ENCODE peak calls at places on chromosomes 3 and 15, in ten cellular contexts. I, T, J, D, O, L, B, H, N and Y are unnamed samples.
A peak's percentile ranks its signal among the peaks of the same experiment; 100 is the strongest.

GRCh38 chr15:77475898-77476297 is 55.2 kb downstream of the HMG20A start:
- DNase-seq in L (no peak), H (no peak), J (no peak), D (no peak), B (no peak), O (no peak), I (no peak), N (no peak), T (no peak), Y (no peak)

GRCh38 chr3:185280572-185281365 is 26.9 kb upstream of the EHHADH start:
- DNase-seq in I (peak; percentile 74), D (peak; percentile 60), H (peak; percentile 74), O (peak; percentile 53), B (no peak), L (no peak), T (peak; percentile 72), N (no peak), J (peak; percentile 60), Y (peak; percentile 60)

GRCh38 chr3:37025562-37026335 is 32.4 kb downstream of the MLH1 start:
- DNase-seq in I (no peak), T (no peak), L (no peak), D (no peak), H (no peak), N (no peak), J (no peak), O (no peak), B (no peak), Y (no peak)

GRCh38 chr15:67013696-67014095 is 51.7 kb upstream of the SMAD3 start:
- DNase-seq in B (no peak), D (no peak), N (no peak), T (no peak), H (peak; percentile 41), I (peak; percentile 39), J (peak; percentile 94), L (no peak), O (peak; percentile 56), Y (peak; percentile 92)

GRCh38 chr15:66085128-66085527 is 168.4 kb downstream of the MEGF11 start:
- DNase-seq in D (no peak), H (no peak), O (no peak), J (no peak), L (no peak), N (no peak), T (peak; percentile 18), B (no peak), I (no peak), Y (no peak)

GRCh38 chr3:65052101-65052500 is 364.3 kb upstream of the ADAMTS9 start:
- DNase-seq in I (no peak), O (no peak), D (no peak), T (peak; percentile 11), B (no peak), L (no peak), N (no peak), H (no peak), J (peak; percentile 25), Y (no peak)

GRCh38 chr3:195895900-195896360 is 12.4 kb downstream of the TNK2 start:
- DNase-seq in I (no peak), B (no peak), T (peak; percentile 43), H (peak; percentile 78), D (no peak), O (no peak), J (no peak), L (no peak), N (peak; percentile 88), Y (no peak)

GRCh38 chr3:94336076-94336741 is 273.3 kb downstream of the NSUN3 start:
- DNase-seq in L (no peak), N (no peak), H (peak; percentile 8), T (peak; percentile 55), D (peak; percentile 19), O (peak; percentile 40), B (no peak), J (peak; percentile 63), I (peak; percentile 59), Y (peak; percentile 76)

GRCh38 chr3:71846189-71846588 is 61.2 kb upstream of the PROK2 start:
- DNase-seq in I (peak; percentile 19), D (no peak), B (no peak), J (no peak), T (no peak), O (no peak), L (no peak), H (no peak), N (no peak), Y (no peak)

GRCh38 chr15:74784426-74784825 is 2.5 kb downstream of the CSK start:
- DNase-seq in T (no peak), L (no peak), B (no peak), O (no peak), D (no peak), N (no peak), H (no peak), J (no peak), I (no peak), Y (no peak)

GRCh38 chr15:60093273-60094067 is 89.4 kb downstream of the FOXB1 start:
- DNase-seq in O (no peak), H (no peak), N (no peak), J (peak; percentile 15), T (peak; percentile 86), D (peak; percentile 41), I (no peak), L (no peak), B (no peak), Y (no peak)

GRCh38 chr3:108493862-108494261 is 16.5 kb downstream of the MYH15 start:
- DNase-seq in H (peak; percentile 52), T (peak; percentile 45), D (peak; percentile 15), L (no peak), I (no peak), O (no peak), J (no peak), N (no peak), B (no peak), Y (no peak)

GRCh38 chr15:77630956-77631789 is 1.5 kb downstream of the LINGO1 start:
- DNase-seq in L (no peak), B (no peak), I (no peak), T (no peak), H (peak; percentile 24), J (no peak), O (no peak), D (no peak), N (no peak), Y (no peak)

DNA sequence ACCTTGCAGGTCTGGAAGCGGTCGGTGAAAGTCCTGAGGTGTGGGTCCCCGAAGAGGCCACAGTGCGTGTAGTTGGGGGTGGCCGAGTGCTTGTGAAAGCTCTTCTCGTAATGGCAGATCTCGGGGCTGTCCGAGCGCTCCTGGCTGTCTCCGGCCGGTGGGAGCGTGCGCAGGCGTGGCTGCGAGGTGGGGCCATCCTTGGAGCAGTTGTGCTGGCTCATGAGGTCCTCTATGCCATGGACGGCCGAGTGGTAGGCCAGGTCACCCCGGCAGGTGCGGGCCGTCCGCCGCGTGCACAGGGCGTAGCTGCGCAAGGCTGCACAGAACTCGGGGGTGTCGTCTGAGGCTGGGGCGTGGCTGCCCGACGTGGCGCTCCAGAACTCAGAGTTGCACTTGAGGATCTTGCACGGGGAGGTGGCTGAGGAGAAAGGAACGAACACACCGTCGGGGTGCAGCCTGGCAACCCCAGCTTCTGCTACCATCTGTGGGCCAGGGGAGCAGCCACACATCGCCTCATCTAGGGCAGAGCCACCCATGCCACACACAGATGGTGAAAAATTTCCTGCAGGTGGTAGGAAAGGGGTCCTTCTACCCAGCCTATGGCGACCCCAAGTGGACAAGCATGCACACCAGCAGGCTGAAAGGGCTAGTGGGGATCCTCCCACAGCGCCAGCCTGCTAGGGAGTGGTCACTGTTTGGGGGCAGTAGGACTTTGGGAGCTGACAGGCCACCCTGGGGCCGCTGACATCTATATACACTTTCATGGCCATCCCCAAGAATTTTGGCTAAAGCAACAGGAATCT is 36.7 kb downstream of the RGMA start:
- DNase-seq in T (no peak), B (no peak), D (no peak), O (no peak), N (no peak), H (no peak), J (no peak), L (no peak), I (no peak), Y (no peak)
- TF ChIP-seq CTCF in T (no peak), B (no peak), D (no peak), O (peak; percentile 14), N (no peak), H (no peak), J (no peak), L (peak; percentile 60), I (no peak), Y (peak; percentile 9)

DNA sequence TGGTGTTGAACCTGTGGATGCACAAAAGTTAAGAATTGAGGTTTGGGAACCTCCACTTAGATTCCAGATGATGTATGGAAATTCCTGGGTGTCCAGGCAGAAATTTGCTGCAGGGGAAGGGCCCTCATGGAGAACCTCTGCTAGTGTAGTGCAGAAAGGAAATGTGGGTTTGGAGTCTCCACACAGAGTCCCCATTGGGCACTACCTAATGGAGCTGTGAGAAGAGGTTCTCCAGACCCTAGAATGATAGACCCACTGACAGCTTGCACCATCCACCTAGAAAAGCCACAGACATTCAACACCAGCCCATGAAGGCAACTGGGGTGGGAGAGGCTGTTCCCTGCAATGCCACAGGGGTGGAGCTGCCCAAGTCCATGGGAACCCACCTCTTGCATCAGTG is 1032.8 kb upstream of the EPHA6 start:
- DNase-seq in B (no peak), N (no peak), O (no peak), L (no peak), D (no peak), H (no peak), T (no peak), J (no peak), I (no peak), Y (no peak)
- TF ChIP-seq CTCF in B (no peak), N (no peak), O (no peak), L (no peak), D (no peak), H (no peak), T (no peak), J (no peak), I (no peak), Y (no peak)

GRCh38 chr3:169053427-169053826 is 610.1 kb downstream of the MECOM start:
- DNase-seq in O (no peak), T (no peak), L (no peak), B (no peak), J (no peak), N (no peak), D (no peak), I (no peak), H (no peak), Y (no peak)
- TF ChIP-seq CTCF in O (no peak), T (no peak), L (no peak), B (no peak), J (no peak), N (no peak), D (no peak), I (no peak), H (no peak), Y (no peak)

DNA sequence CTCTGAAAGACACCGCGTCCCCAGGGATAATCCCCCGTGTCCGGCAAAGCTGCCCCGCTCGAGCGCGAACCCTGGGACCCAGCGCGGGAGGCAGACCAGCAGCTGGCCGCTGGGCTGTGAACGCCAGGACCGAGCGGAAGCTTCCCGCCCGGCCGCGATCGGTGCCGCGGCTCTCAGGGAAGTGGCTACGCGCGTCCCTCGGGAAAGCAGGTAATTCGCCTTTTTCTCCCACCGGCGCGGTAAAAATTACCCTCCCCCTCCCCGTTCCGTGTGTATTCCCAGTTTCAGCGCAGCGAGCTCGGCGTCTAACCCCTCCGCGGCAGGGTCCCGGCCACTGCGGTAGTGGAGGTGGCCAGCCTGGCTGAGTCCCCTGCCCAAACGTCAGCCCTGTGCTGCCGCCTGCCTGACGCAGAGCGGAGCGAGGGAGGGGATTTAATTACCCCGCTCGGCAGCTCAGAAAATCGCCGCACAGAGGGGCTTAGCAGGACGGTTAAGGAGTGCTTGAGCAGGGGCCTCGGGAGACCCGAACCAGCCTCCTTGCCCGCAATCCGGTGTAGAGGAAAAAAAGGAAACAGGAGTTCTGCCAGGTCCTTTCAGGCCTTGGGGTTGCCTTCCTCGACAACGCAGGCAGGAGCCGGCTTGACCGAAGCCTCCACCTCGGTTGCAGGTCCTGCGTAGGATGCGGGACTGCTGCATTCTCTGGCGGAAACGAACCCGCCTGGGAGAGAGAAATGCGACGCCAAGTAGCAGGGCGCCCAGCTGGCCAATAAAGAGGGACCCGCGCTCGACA is 2.9 kb downstream of the GATA2 start:
- DNase-seq in I (no peak), B (no peak), J (peak; percentile 56), T (no peak), O (no peak), N (peak; percentile 49), L (no peak), D (no peak), H (peak; percentile 62), Y (no peak)
- TF ChIP-seq CTCF in I (no peak), B (no peak), J (no peak), T (no peak), O (no peak), N (no peak), L (peak; percentile 11), D (peak; percentile 14), H (no peak), Y (no peak)